ENCODE peak calls at places on chromosomes 13 and 19, in six cellular contexts. One of them, this sample, is unnamed.

GRCh38 chr13:114063545-114064515 is 68.6 kb downstream of the RASA3 start:
- DNase-seq in transverse colon: peak; percentile 66
- DNase-seq in brain microvascular endothelial cell: no peak
- DNase-seq in cardiac muscle cell: no peak
- DNase-seq in uterus: peak; percentile 76
- DNase-seq in breast epithelium: peak; percentile 45
- DNase-seq in this sample: peak; percentile 63

GRCh38 chr19:45677351-45678230 is 9.6 kb downstream of the GIPR start:
- DNase-seq in transverse colon: peak; percentile 95
- DNase-seq in brain microvascular endothelial cell: peak; percentile 90
- DNase-seq in cardiac muscle cell: peak; percentile 92
- DNase-seq in uterus: peak; percentile 29
- DNase-seq in breast epithelium: peak; percentile 96
- DNase-seq in this sample: peak; percentile 53

GRCh38 chr19:17565611-17566010 is 10.2 kb downstream of the COLGALT1 start:
- DNase-seq in transverse colon: no peak
- DNase-seq in brain microvascular endothelial cell: no peak
- DNase-seq in cardiac muscle cell: no peak
- DNase-seq in uterus: no peak
- DNase-seq in breast epithelium: no peak
- DNase-seq in this sample: no peak

GRCh38 chr19:29753934-29754305 is 38.9 kb upstream of the C19orf12 start:
- DNase-seq in transverse colon: no peak
- DNase-seq in brain microvascular endothelial cell: no peak
- DNase-seq in cardiac muscle cell: no peak
- DNase-seq in uterus: no peak
- DNase-seq in breast epithelium: no peak
- DNase-seq in this sample: no peak

GRCh38 chr19:4803736-4804695 is 12.5 kb downstream of the FEM1A start:
- DNase-seq in transverse colon: peak; percentile 49
- DNase-seq in brain microvascular endothelial cell: peak; percentile 34
- DNase-seq in cardiac muscle cell: peak; percentile 86
- DNase-seq in uterus: peak; percentile 54
- DNase-seq in breast epithelium: no peak
- DNase-seq in this sample: no peak

GRCh38 chr19:45637890-45638667 is 1.1 kb downstream of the EML2 start:
- DNase-seq in transverse colon: peak; percentile 63
- DNase-seq in brain microvascular endothelial cell: peak; percentile 37
- DNase-seq in cardiac muscle cell: no peak
- DNase-seq in uterus: no peak
- DNase-seq in breast epithelium: no peak
- DNase-seq in this sample: no peak

GRCh38 chr13:32403108-32403507 is 24.8 kb downstream of the N4BP2L1 start:
- DNase-seq in transverse colon: no peak
- DNase-seq in brain microvascular endothelial cell: no peak
- DNase-seq in cardiac muscle cell: no peak
- DNase-seq in uterus: no peak
- DNase-seq in breast epithelium: no peak
- DNase-seq in this sample: no peak

GRCh38 chr19:43465468-43466120 is at the start of gene LYPD3:
- DNase-seq in transverse colon: peak; percentile 64
- DNase-seq in brain microvascular endothelial cell: no peak
- DNase-seq in cardiac muscle cell: no peak
- DNase-seq in uterus: peak; percentile 49
- DNase-seq in breast epithelium: peak; percentile 89
- DNase-seq in this sample: no peak

GRCh38 chr13:39913928-39914327 is 258.5 kb downstream of the COG6 start:
- DNase-seq in transverse colon: no peak
- DNase-seq in brain microvascular endothelial cell: peak; percentile 59
- DNase-seq in cardiac muscle cell: no peak
- DNase-seq in uterus: no peak
- DNase-seq in breast epithelium: peak; percentile 71
- DNase-seq in this sample: no peak

GRCh38 chr13:97353927-97354326 is 80.0 kb upstream of the RAP2A start:
- DNase-seq in transverse colon: no peak
- DNase-seq in brain microvascular endothelial cell: peak; percentile 52
- DNase-seq in cardiac muscle cell: no peak
- DNase-seq in uterus: no peak
- DNase-seq in breast epithelium: no peak
- DNase-seq in this sample: no peak

DNA sequence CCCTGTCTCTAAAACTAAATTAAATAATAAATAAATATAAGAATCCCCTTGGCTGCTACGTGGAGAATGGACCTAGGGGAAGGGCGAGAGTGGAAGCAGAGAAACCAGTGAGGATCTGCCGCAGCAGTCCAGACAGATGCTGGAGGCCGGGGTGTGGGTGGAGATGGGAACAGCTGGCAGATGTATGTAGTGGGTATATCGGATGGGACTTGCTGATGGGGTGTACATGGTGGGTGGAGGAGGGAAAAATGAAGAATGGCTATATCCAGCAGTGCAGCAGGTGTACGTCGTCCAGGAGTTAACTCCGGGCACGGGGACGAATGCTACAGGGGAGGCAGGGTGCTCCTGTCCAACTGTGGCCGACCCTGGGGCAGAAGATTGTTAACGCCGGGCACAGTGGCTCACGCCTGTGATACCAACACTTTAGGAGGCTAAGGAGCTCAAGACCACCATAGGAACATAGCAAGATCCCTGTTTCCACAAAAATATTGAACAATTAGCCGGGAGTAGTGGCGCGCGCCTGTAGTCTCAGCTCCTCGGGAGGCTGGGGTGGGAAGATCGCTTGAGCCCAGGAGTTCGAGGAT is 654 bp downstream of the CEP89 start:
- DNase-seq in transverse colon: no peak
- DNase-seq in brain microvascular endothelial cell: no peak
- DNase-seq in cardiac muscle cell: no peak
- DNase-seq in uterus: no peak
- DNase-seq in breast epithelium: no peak
- DNase-seq in this sample: no peak
- H3K27ac ChIP-seq in transverse colon: peak overlapping the region; percentile 82
- H3K27ac ChIP-seq in brain microvascular endothelial cell: no peak overlapping the region
- H3K27ac ChIP-seq in cardiac muscle cell: no peak overlapping the region
- H3K27ac ChIP-seq in uterus: peak overlapping the region; percentile 50
- H3K27ac ChIP-seq in breast epithelium: no peak overlapping the region
- H3K27ac ChIP-seq in this sample: peak overlapping the region; percentile 76

GRCh38 chr19:19032420-19033175 is 719 bp downstream of the SUGP2 start:
- DNase-seq in transverse colon: peak; percentile 65
- DNase-seq in brain microvascular endothelial cell: peak; percentile 98
- DNase-seq in cardiac muscle cell: peak; percentile 96
- DNase-seq in uterus: peak; percentile 65
- DNase-seq in breast epithelium: peak; percentile 61
- DNase-seq in this sample: peak; percentile 90
- TF ChIP-seq CTCF in transverse colon: no peak
- TF ChIP-seq CTCF in brain microvascular endothelial cell: peak; percentile 7
- TF ChIP-seq CTCF in cardiac muscle cell: no peak
- TF ChIP-seq CTCF in uterus: no peak
- TF ChIP-seq CTCF in breast epithelium: no peak
- TF ChIP-seq CTCF in this sample: no peak

DNA sequence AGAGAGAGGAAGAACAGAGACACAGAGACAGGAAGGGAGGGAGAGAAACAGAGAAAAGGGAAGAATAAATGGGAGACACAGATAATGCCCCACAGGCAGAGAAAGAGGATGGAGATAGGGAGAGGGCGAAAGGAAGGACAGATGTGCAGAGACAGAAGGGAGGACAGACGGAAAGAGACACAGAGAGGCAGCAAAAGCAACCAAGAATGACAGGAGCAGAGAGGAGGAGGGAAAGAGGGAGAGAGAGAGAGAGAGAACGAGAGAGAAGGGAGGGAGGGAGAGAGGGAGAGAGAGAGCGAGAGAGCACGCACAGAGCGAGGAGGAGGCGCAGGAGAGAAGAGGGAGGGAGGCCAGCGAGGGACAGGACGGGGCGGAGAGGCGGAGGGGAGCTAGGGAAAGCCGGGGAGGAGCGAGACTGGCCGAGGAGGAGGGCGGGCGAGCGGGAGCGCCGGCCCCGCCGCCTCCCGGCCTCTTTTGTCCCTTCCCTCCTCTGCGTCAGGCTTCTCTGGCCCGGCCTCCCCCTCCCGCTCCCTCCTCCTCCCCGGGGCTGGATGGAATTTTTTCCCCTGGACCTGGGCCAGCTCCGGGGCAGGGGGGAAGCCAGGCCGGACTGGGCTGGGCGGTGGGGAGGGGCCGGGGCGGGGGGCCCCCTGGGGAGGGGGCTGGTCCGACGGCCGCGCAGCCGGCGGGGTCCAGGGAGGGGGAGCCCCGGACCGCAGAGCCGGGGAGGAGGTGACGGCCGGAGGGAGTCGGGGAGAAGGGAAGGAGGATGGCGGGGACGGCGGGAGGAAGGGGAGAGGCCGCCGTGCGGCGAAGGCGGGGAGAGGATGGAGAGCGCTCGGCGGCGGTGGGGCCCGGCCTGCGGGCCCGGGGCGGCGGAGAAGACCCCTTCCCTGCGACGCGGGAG is 4.2 kb upstream of the SPACA6 start:
- DNase-seq in transverse colon: peak; percentile 82
- DNase-seq in brain microvascular endothelial cell: peak; percentile 88
- DNase-seq in cardiac muscle cell: peak; percentile 92
- DNase-seq in uterus: peak; percentile 96
- DNase-seq in breast epithelium: peak; percentile 85
- DNase-seq in this sample: peak; percentile 92
- H3K27ac ChIP-seq in transverse colon: peak overlapping the region; percentile 97
- H3K27ac ChIP-seq in brain microvascular endothelial cell: peak overlapping the region; percentile 96
- H3K27ac ChIP-seq in cardiac muscle cell: peak overlapping the region; percentile 51
- H3K27ac ChIP-seq in uterus: peak overlapping the region; percentile 100
- H3K27ac ChIP-seq in breast epithelium: peak overlapping the region; percentile 99
- H3K27ac ChIP-seq in this sample: peak overlapping the region; percentile 97

DNA sequence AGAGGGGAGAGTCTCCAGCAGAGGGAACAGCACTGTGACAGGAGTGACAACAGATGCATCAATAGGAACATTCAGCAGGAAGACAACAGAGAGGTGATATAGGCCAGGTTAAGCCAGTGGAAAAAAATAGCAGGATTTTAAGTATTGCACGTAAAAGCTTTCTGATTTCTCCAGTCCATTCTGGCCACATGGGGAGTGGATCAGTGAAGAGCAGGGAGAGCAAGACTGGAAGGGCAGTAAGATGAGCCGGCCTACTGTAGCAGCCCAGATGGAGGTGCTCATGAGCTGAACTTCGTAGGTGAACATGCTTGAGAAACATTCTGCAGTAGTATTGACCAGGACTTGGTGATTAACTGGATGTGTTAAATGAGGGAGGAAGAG is 1.7 kb downstream of the UTP14C start:
- DNase-seq in transverse colon: no peak
- DNase-seq in brain microvascular endothelial cell: no peak
- DNase-seq in cardiac muscle cell: no peak
- DNase-seq in uterus: no peak
- DNase-seq in breast epithelium: no peak
- DNase-seq in this sample: no peak
- TF ChIP-seq CTCF in transverse colon: no peak
- TF ChIP-seq CTCF in brain microvascular endothelial cell: no peak
- TF ChIP-seq CTCF in cardiac muscle cell: no peak
- TF ChIP-seq CTCF in uterus: no peak
- TF ChIP-seq CTCF in breast epithelium: no peak
- TF ChIP-seq CTCF in this sample: no peak

GRCh38 chr13:52414051-52414450 is 8.1 kb upstream of the THSD1 start:
- DNase-seq in transverse colon: no peak
- DNase-seq in brain microvascular endothelial cell: no peak
- DNase-seq in cardiac muscle cell: no peak
- DNase-seq in uterus: no peak
- DNase-seq in breast epithelium: no peak
- DNase-seq in this sample: no peak
- H3K27ac ChIP-seq in transverse colon: no peak overlapping the region
- H3K27ac ChIP-seq in brain microvascular endothelial cell: peak overlapping the region; percentile 86
- H3K27ac ChIP-seq in cardiac muscle cell: peak overlapping the region; percentile 0
- H3K27ac ChIP-seq in uterus: no peak overlapping the region
- H3K27ac ChIP-seq in breast epithelium: peak overlapping the region; percentile 92
- H3K27ac ChIP-seq in this sample: peak overlapping the region; percentile 29

GRCh38 chr13:91072511-91072910 is 275.0 kb upstream of the MIR17HG start:
- DNase-seq in transverse colon: no peak
- DNase-seq in brain microvascular endothelial cell: no peak
- DNase-seq in cardiac muscle cell: no peak
- DNase-seq in uterus: no peak
- DNase-seq in breast epithelium: no peak
- DNase-seq in this sample: no peak

GRCh38 chr13:91079190-91079589 is 268.3 kb upstream of the MIR17HG start:
- DNase-seq in transverse colon: no peak
- DNase-seq in brain microvascular endothelial cell: no peak
- DNase-seq in cardiac muscle cell: no peak
- DNase-seq in uterus: no peak
- DNase-seq in breast epithelium: no peak
- DNase-seq in this sample: no peak

DNA sequence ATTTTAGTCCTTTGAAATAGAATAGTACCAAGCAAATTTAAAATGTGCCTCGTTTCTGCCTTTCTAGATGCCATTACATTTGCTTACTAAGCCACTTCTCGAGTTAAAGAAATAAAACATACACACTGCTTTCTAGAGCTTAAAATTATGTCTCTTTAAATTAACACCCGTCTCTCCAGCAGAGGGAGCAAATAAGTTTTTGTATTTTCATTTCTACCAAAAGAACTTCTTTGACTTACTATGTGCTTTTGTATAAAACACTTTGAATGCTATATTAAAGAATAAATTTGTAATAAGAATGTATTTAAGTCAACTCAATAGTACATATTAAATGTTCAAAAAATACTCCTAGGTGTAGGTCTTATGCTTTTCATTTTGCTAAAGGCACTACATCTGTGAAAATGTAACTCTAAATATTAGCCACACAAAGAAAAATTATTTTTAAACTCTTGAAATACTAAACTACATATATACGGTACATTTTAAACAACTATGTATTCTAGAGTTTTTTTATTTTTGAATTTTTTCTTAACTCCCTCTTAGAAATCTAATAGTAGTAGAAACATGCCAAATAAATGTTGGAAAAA is 269.3 kb upstream of the MIR17HG start:
- DNase-seq in transverse colon: no peak
- DNase-seq in brain microvascular endothelial cell: no peak
- DNase-seq in cardiac muscle cell: peak; percentile 44
- DNase-seq in uterus: no peak
- DNase-seq in breast epithelium: no peak
- DNase-seq in this sample: no peak
- TF ChIP-seq CTCF in transverse colon: peak; percentile 13
- TF ChIP-seq CTCF in brain microvascular endothelial cell: peak; percentile 31
- TF ChIP-seq CTCF in cardiac muscle cell: peak; percentile 42
- TF ChIP-seq CTCF in uterus: no peak
- TF ChIP-seq CTCF in breast epithelium: no peak
- TF ChIP-seq CTCF in this sample: peak; percentile 43

DNA sequence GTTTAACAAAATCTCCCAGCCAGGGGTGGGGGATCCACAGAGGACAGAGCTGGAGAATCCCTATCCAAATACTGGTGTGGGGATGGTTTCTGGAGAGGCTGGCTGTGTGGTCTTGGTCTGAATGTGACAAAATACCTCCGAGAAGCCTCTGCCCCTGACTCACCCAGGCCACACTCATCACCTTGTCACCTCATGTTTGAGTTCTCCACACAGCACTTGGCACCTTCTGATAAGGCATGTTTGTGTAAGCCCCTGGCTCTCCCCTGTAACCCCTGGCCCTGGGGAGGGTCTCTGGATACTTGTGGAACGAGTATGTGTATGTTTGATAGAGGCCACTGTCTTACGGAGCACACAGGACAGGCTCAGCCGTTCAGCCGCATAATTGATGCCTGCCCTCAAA is 14.7 kb downstream of the TECR start:
- DNase-seq in transverse colon: no peak
- DNase-seq in brain microvascular endothelial cell: no peak
- DNase-seq in cardiac muscle cell: peak; percentile 56
- DNase-seq in uterus: no peak
- DNase-seq in breast epithelium: no peak
- DNase-seq in this sample: no peak
- H3K27ac ChIP-seq in transverse colon: no peak overlapping the region
- H3K27ac ChIP-seq in brain microvascular endothelial cell: no peak overlapping the region
- H3K27ac ChIP-seq in cardiac muscle cell: no peak overlapping the region
- H3K27ac ChIP-seq in uterus: no peak overlapping the region
- H3K27ac ChIP-seq in breast epithelium: no peak overlapping the region
- H3K27ac ChIP-seq in this sample: no peak overlapping the region